ENCODE peak calls at places on chromosomes 16 and 17, in six cellular contexts. B is bronchial epithelial cell; Z is AG08396; U is activated CD4-positive, alpha-beta T cell treated with anti-CD3 and anti-CD28 coated beads for 48 hours; Y is RCC 7860; P is M059J. X is an unnamed sample.

GRCh38 chr16:56830669-56831068 is 34.3 kb upstream of the SLC12A3 start:
- DNase-seq in B (no peak), Y (no peak), U (no peak), Z (no peak), P (no peak), X (no peak)

GRCh38 chr16:58510776-58511628 is 4.3 kb upstream of the SETD6 start:
- DNase-seq in P (no peak), Z (no peak), U (no peak), Y (no peak), B (no peak), X (no peak)

GRCh38 chr17:66752411-66752810 is 82.5 kb upstream of the CACNG5 start:
- DNase-seq in Z (no peak), Y (no peak), P (no peak), U (no peak), B (no peak), X (no peak)

GRCh38 chr16:73176577-73177013 is 128.7 kb upstream of the ZFHX3 start:
- DNase-seq in B (peak), Y (peak), P (peak), Z (peak), U (no peak), X (peak)

GRCh38 chr17:77164483-77165030 is 23.8 kb downstream of the SEC14L1 start:
- DNase-seq in P (peak), Z (no peak), B (peak), U (no peak), Y (no peak), X (no peak)

GRCh38 chr16:86243571-86244154 is 266.7 kb upstream of the FOXF1 start:
- DNase-seq in U (no peak), Y (no peak), Z (no peak), P (no peak), B (no peak), X (no peak)

GRCh38 chr17:21240375-21241055 is 12.7 kb downstream of the NATD1 start:
- DNase-seq in P (no peak), Y (no peak), Z (no peak), B (no peak), U (no peak), X (no peak)

GRCh38 chr17:73902416-73903181 is 258.4 kb upstream of the SDK2 start:
- DNase-seq in Z (no peak), B (no peak), U (no peak), P (no peak), Y (no peak), X (no peak)

GRCh38 chr17:43536236-43537088 is 9.7 kb downstream of the ETV4 start:
- DNase-seq in Z (no peak), U (no peak), P (peak), B (peak), Y (no peak), X (no peak)

GRCh38 chr17:6796887-6797490 is 21.0 kb downstream of the FBXO39 start:
- DNase-seq in B (peak), U (no peak), P (peak), Z (no peak), Y (peak), X (peak)

GRCh38 chr17:75115545-75115944 is 5.8 kb downstream of the ARMC7 start:
- DNase-seq in U (no peak), Z (no peak), P (no peak), B (no peak), Y (no peak), X (no peak)

GRCh38 chr16:84520778-84521770 is 16.6 kb upstream of the MEAK7 start:
- DNase-seq in Y (no peak), U (no peak), P (no peak), Z (no peak), B (peak), X (no peak)

GRCh38 chr17:63035695-63036094 is 69.7 kb downstream of the TANC2 start:
- DNase-seq in Y (no peak), Z (no peak), P (peak), U (no peak), B (no peak), X (no peak)

GRCh38 chr17:42422958-42423712 is at the start of gene CAVIN1:
- DNase-seq in Z (peak), P (peak), U (peak), B (peak), Y (peak), X (peak)

GRCh38 chr17:76986318-76986717 is 118.1 kb downstream of the MGAT5B start:
- DNase-seq in Z (no peak), U (no peak), B (no peak), Y (no peak), P (no peak), X (no peak)

GRCh38 chr17:2357931-2358434 is 20.7 kb downstream of the SGSM2 start:
- DNase-seq in B (no peak), Y (no peak), Z (no peak), U (no peak), P (no peak), X (no peak)

GRCh38 chr17:65228734-65229390 is 91.7 kb downstream of the RGS9 start:
- DNase-seq in B (peak), Z (no peak), Y (no peak), U (peak), P (peak), X (no peak)

GRCh38 chr17:9334536-9335446 is 240.8 kb downstream of the STX8 start:
- DNase-seq in B (peak), Z (no peak), Y (peak), P (peak), U (peak), X (peak)

GRCh38 chr16:5498562-5498961 is 401.0 kb upstream of the EEF2KMT start:
- DNase-seq in Z (no peak), P (no peak), Y (no peak), B (no peak), U (no peak), X (no peak)

GRCh38 chr17:73474370-73474988 is 162.7 kb upstream of the CDC42EP4 start:
- DNase-seq in P (peak), U (peak), Y (peak), Z (peak), B (peak), X (peak)

X was measured in epithelial cell of prostate.